ENCODE peak calls at places on chromosomes 13 and 19, in nine cellular contexts. G is stomach, X is left lung, O is Peyer's patch, M is psoas muscle, I is tibial artery, B is heart left ventricle, D is mesendoderm, S is pancreas. W is an unnamed sample.
A peak's percentile ranks its signal among the peaks of the same experiment; 100 is the strongest.

GRCh38 chr19:35266149-35266903 is 2.4 kb upstream of the USF2 start:
- DNase-seq in G (no peak), X (peak; percentile 34), O (peak; percentile 47), M (peak; percentile 61), I (no peak), B (no peak), D (no peak), S (peak; percentile 53), W (peak; percentile 59)

GRCh38 chr13:42318570-42318969 is 46.6 kb downstream of the AKAP11 start:
- DNase-seq in G (no peak), X (no peak), O (no peak), M (no peak), I (no peak), B (no peak), D (no peak), S (no peak), W (no peak)

GRCh38 chr13:97249093-97249787 is 27.1 kb downstream of the MBNL2 start:
- DNase-seq in G (no peak), X (no peak), O (no peak), M (no peak), I (no peak), B (no peak), D (no peak), S (no peak), W (no peak)

GRCh38 chr13:33183431-33184130 is 102.0 kb downstream of the STARD13 start:
- DNase-seq in G (no peak), X (no peak), O (no peak), M (no peak), I (no peak), B (no peak), D (no peak), S (no peak), W (no peak)

GRCh38 chr19:19119325-19120237 is 18.7 kb downstream of the TMEM161A start:
- DNase-seq in G (no peak), X (no peak), O (no peak), M (no peak), I (no peak), B (no peak), D (no peak), S (no peak), W (no peak)

GRCh38 chr13:45873491-45874360 is 22.2 kb upstream of the SIAH3 start:
- DNase-seq in G (no peak), X (no peak), O (no peak), M (no peak), I (no peak), B (no peak), D (peak; percentile 74), S (no peak), W (no peak)

GRCh38 chr13:93079294-93079693 is 147.3 kb upstream of the GPC6 start:
- DNase-seq in G (no peak), X (no peak), O (no peak), M (no peak), I (no peak), B (no peak), D (peak; percentile 7), S (no peak), W (no peak)

GRCh38 chr13:22162889-22163288 is 492.0 kb downstream of the FGF9 start:
- DNase-seq in G (no peak), X (no peak), O (no peak), M (no peak), I (no peak), B (no peak), D (no peak), S (no peak), W (no peak)

GRCh38 chr13:42123600-42123999 is 75.2 kb downstream of the DGKH start:
- DNase-seq in G (no peak), X (no peak), O (no peak), M (no peak), I (no peak), B (no peak), D (no peak), S (no peak), W (no peak)

GRCh38 chr13:100544866-100545683 is 43.5 kb downstream of the GGACT start:
- DNase-seq in G (peak; percentile 59), X (peak; percentile 63), O (no peak), M (peak; percentile 80), I (no peak), B (peak; percentile 26), D (no peak), S (peak; percentile 88), W (peak; percentile 83)

DNA sequence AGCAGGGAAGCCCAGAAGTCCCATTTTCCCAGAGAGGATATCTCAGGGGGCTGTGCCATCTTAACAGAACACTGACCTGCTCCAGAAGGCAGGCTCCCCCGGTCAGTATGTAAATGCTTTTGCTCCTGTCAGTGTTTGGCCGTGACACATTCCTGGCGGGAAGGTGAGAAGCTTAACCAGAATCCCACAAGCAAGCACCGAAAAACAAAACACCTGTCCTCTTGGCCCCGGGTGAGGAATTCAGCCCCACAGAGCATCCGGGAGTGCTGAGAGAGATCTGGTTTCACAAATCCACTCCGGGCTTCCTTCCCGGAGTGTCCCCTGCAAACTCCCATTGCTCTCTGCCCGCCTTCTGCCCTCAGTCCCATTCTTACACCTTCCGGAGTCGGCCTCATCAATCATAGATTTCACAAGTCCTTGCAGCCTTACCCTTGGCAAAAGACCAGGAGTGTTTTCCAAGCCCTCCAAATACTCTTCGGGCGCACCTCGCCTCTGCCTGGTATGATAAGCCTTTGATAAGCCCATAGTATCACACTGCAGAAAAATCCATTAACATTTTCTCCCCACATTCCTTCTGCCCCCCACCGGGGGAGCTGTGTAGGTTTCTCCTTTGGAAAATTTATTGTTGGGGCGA is 12.2 kb downstream of the TPM4 start:
- DNase-seq in G (peak; percentile 52), X (peak; percentile 64), O (no peak), M (no peak), I (no peak), B (no peak), D (no peak), S (peak; percentile 68), W (no peak)
- H3K4me1 ChIP-seq in G (peaks cover 86% of the 10 kb centered on the region), X (peaks cover 17% of the 10 kb centered on the region), O (no peaks in the 10 kb centered on the region), M (peaks cover 14% of the 10 kb centered on the region), I (peaks cover 55% of the 10 kb centered on the region), B (peaks cover 20% of the 10 kb centered on the region), D (no peaks in the 10 kb centered on the region), S (peaks cover 6% of the 10 kb centered on the region), W (peaks cover under 1% of the 10 kb centered on the region)

GRCh38 chr13:53001871-53002270 is 26.7 kb upstream of the OLFM4 start:
- DNase-seq in G (no peak), X (no peak), O (no peak), M (no peak), I (no peak), B (no peak), D (no peak), S (no peak), W (no peak)

GRCh38 chr13:52995946-52996345 is 32.7 kb upstream of the OLFM4 start:
- DNase-seq in G (no peak), X (no peak), O (no peak), M (no peak), I (no peak), B (no peak), D (no peak), S (no peak), W (no peak)

GRCh38 chr13:53001444-53001843 is 27.2 kb upstream of the OLFM4 start:
- DNase-seq in G (no peak), X (no peak), O (no peak), M (no peak), I (no peak), B (no peak), D (no peak), S (no peak), W (no peak)

GRCh38 chr13:52999093-52999696 is 29.4 kb upstream of the OLFM4 start:
- DNase-seq in G (no peak), X (no peak), O (no peak), M (no peak), I (no peak), B (no peak), D (no peak), S (no peak), W (no peak)

DNA sequence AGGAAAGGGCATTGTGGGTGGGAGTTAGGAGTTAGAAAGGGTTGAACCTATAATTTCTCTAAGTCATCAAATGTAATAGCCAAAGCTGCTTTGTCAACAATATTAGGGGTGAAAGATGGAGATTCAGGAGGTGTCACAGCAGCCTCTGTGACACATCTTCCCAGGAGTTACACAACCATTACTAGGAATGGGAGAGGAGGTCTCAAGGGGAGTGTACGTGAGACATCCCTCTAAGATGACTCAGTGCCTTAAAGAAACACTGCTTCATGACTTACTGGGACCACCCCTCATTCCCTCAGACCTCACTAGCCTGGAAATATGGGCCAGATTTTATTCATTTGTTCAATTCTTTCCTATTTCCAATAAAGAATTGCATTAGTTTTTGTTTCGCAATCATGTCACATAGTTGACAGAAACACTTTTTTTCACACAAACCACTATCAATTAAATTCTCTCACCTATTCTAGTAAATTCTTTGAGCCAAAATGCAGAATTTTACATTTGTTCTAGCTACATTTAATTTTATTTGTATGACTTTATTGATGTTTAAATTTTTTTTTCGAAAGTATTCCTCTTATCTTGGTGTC is 30.2 kb upstream of the OLFM4 start:
- DNase-seq in G (no peak), X (no peak), O (no peak), M (no peak), I (no peak), B (no peak), D (peak; percentile 6), S (no peak), W (no peak)
- H3K27ac ChIP-seq in G (no peak overlapping the region), X (no peak overlapping the region), O (no peak overlapping the region), M (no peak overlapping the region), I (no peak overlapping the region), B (no peak overlapping the region), D (no peak overlapping the region), S (no peak overlapping the region), W (no peak overlapping the region)

GRCh38 chr13:51768976-51769375 is 35.0 kb downstream of the DHRS12 start:
- DNase-seq in G (no peak), X (no peak), O (no peak), M (no peak), I (no peak), B (no peak), D (no peak), S (no peak), W (no peak)
- H3K4me1 ChIP-seq in G (peaks cover 58% of the 10 kb centered on the region), X (peaks cover 10% of the 10 kb centered on the region), O (peaks cover 4% of the 10 kb centered on the region), M (no peaks in the 10 kb centered on the region), I (peaks cover 33% of the 10 kb centered on the region), B (peaks cover 40% of the 10 kb centered on the region), D (no peaks in the 10 kb centered on the region), S (peaks cover 40% of the 10 kb centered on the region), W (no peaks in the 10 kb centered on the region)

GRCh38 chr19:47619763-47620162 is 10.8 kb downstream of the BICRA start:
- DNase-seq in G (no peak), X (no peak), O (peak; percentile 69), M (no peak), I (no peak), B (no peak), D (peak; percentile 77), S (no peak), W (no peak)
- H3K27ac ChIP-seq in G (peak overlapping the region; percentile 7), X (no peak overlapping the region), O (no peak overlapping the region), M (no peak overlapping the region), I (no peak overlapping the region), B (peak overlapping the region; percentile 85), D (peak overlapping the region; percentile 77), S (no peak overlapping the region), W (no peak overlapping the region)

W was measured in aorta.